ENCODE peak calls at places on chromosomes 6 and 20, in seven cellular contexts. F is stimulated activated CD8-positive, alpha-beta memory T cell treated with anti-CD3 and anti-CD28 coated beads, Interleukin-15, amount 100 ng/mL, for 48 hours; R is neural crest cell; X is breast epithelium; Q is NCI-H1417; Z is ELR; L is activated CD8-positive, alpha-beta T cell treated with anti-CD3 and anti-CD28 coated beads, Interleukin-2, amount 10 ng/mL, durations not matched to agents 7 days and 5 days. O is an unnamed sample.

GRCh38 chr20:49210101-49210749 is 9.0 kb upstream of the DDX27 start:
- DNase-seq in X (no peak), Q (no peak), Z (peak; percentile 48), F (no peak), L (no peak), R (no peak), O (no peak)

GRCh38 chr20:36060676-36061075 is 92.3 kb downstream of the CNBD2 start:
- DNase-seq in X (no peak), L (no peak), R (no peak), Z (no peak), F (no peak), Q (no peak), O (no peak)

GRCh38 chr6:109417646-109418045 is 22.8 kb downstream of the PPIL6 start:
- DNase-seq in Q (no peak), F (no peak), R (no peak), X (no peak), Z (no peak), L (no peak), O (no peak)

GRCh38 chr6:106098383-106099234 is 12.5 kb downstream of the PRDM1 start:
- DNase-seq in X (no peak), F (peak; percentile 72), L (peak; percentile 83), Q (peak; percentile 29), Z (peak; percentile 80), R (no peak), O (peak; percentile 72)

GRCh38 chr20:62953167-62953838 is 794 bp downstream of the SLC17A9 start:
- DNase-seq in Q (no peak), F (no peak), L (no peak), X (no peak), Z (no peak), R (no peak), O (no peak)

GRCh38 chr6:136525586-136526195 is 24.5 kb downstream of the MAP7 start:
- DNase-seq in Z (peak; percentile 22), R (no peak), L (no peak), F (no peak), X (no peak), Q (no peak), O (peak; percentile 3)

GRCh38 chr6:77159730-77160129 is 303.6 kb downstream of the HTR1B start:
- DNase-seq in Z (no peak), F (no peak), X (no peak), R (no peak), Q (no peak), L (no peak), O (no peak)

GRCh38 chr20:60782959-60783625 is 469.0 kb upstream of the CDH4 start:
- DNase-seq in F (no peak), X (no peak), L (no peak), Z (no peak), Q (no peak), R (no peak), O (no peak)

GRCh38 chr6:144543006-144543871 is 258.1 kb downstream of the UTRN start:
- DNase-seq in Q (no peak), R (no peak), Z (peak; percentile 84), X (no peak), L (no peak), F (no peak), O (peak; percentile 18)

GRCh38 chr6:52549428-52549827 is 27.4 kb downstream of the TRAM2 start:
- DNase-seq in Z (no peak), R (no peak), F (no peak), Q (peak; percentile 62), L (no peak), X (no peak), O (no peak)

GRCh38 chr6:138757131-138757530 is 16.4 kb upstream of the CCDC28A start:
- DNase-seq in L (no peak), Z (no peak), Q (no peak), F (no peak), R (no peak), X (no peak), O (no peak)

GRCh38 chr20:20259534-20259933 is 108.4 kb upstream of the INSM1 start:
- DNase-seq in Q (no peak), Z (peak; percentile 2), L (no peak), F (no peak), X (no peak), R (no peak), O (no peak)